ENCODE peak calls at places on chromosomes 7 and 10, in seven cellular contexts. O, C, T, W, B, A and V are unnamed samples. For H3K36me3, the result is how much of the 10 kb centered on the place peaks cover.

GRCh38 chr7:127253289-127254162 is 785 bp upstream of the GRM8 start:
- DNase-seq in B (peak), A (peak), T (peak), W (peak), O (no peak), C (peak), V (peak)

GRCh38 chr7:2269468-2270460 is 27.7 kb downstream of the NUDT1 start:
- DNase-seq in C (no peak), A (no peak), O (no peak), W (no peak), B (no peak), T (no peak), V (no peak)

GRCh38 chr7:130273081-130273699 is 6.5 kb downstream of the CPA2 start:
- DNase-seq in B (no peak), T (no peak), A (no peak), C (peak), W (no peak), O (peak), V (no peak)

GRCh38 chr10:15652757-15653156 is 67.0 kb downstream of the ITGA8 start:
- DNase-seq in O (no peak), W (no peak), B (no peak), A (no peak), C (no peak), T (no peak), V (no peak)

GRCh38 chr7:77199008-77199966 is at the start of gene FGL2:
- DNase-seq in C (peak), A (peak), T (peak), B (no peak), W (peak), O (peak), V (peak)

GRCh38 chr10:119451305-119451896 is 91.1 kb downstream of the RGS10 start:
- DNase-seq in O (no peak), W (no peak), T (no peak), B (no peak), C (no peak), A (no peak), V (no peak)

GRCh38 chr7:6446977-6447588 is 671 bp downstream of the DAGLB start:
- DNase-seq in C (peak), W (peak), T (peak), O (peak), B (peak), A (peak), V (peak)

GRCh38 chr7:27091125-27091524 is 4.7 kb downstream of the HOXA1 start:
- DNase-seq in B (no peak), W (no peak), O (no peak), A (no peak), C (no peak), T (no peak), V (no peak)

GRCh38 chr7:7785349-7785973 is 67.1 kb upstream of the RPA3 start:
- DNase-seq in T (no peak), C (no peak), A (no peak), B (no peak), W (no peak), O (no peak), V (peak)

GRCh38 chr7:28240466-28240865 is 59.9 kb upstream of the JAZF1 start:
- DNase-seq in B (no peak), C (no peak), O (no peak), T (no peak), A (no peak), W (no peak), V (no peak)

GRCh38 chr10:43136995-43137700 is 1.1 kb upstream of the CSGALNACT2 start:
- DNase-seq in T (no peak), A (peak), O (no peak), B (no peak), C (peak), W (no peak), V (no peak)

GRCh38 chr10:51001587-51001986 is 72.7 kb upstream of the PRKG1 start:
- DNase-seq in C (no peak), A (no peak), T (no peak), W (no peak), O (no peak), B (no peak), V (no peak)

GRCh38 chr10:6346621-6347020 is 143.9 kb downstream of the PFKFB3 start:
- DNase-seq in C (no peak), W (no peak), O (no peak), T (no peak), B (no peak), A (no peak), V (no peak)

GRCh38 chr7:157405501-157405900 is 68.7 kb downstream of the DNAJB6 start:
- DNase-seq in W (no peak), O (no peak), A (no peak), B (no peak), C (no peak), T (no peak), V (no peak)

GRCh38 chr7:39720586-39720985 is 97.2 kb downstream of the RALA start:
- DNase-seq in O (no peak), W (peak), C (no peak), T (peak), B (no peak), A (no peak), V (peak)

GRCh38 chr7:68246189-68246633 is 1249.6 kb downstream of the TYW1 start:
- DNase-seq in W (no peak), O (no peak), B (no peak), C (no peak), T (no peak), A (no peak), V (no peak)

GRCh38 chr10:44731271-44731670 is 179.9 kb upstream of the TMEM72 start:
- DNase-seq in B (no peak), C (no peak), T (no peak), O (no peak), A (no peak), W (no peak), V (no peak)

GRCh38 chr7:155811895-155812761 is at the start of gene SHH:
- DNase-seq in W (no peak), B (no peak), T (no peak), C (no peak), A (no peak), O (no peak), V (no peak)

GRCh38 chr7:67809586-67809985 is 813.0 kb downstream of the TYW1 start:
- DNase-seq in O (no peak), T (no peak), A (no peak), C (no peak), W (no peak), B (no peak), V (no peak)

GRCh38 chr7:23864984-23865383 is 155.0 kb downstream of the STK31 start:
- DNase-seq in A (no peak), B (no peak), W (no peak), C (no peak), O (no peak), T (no peak), V (no peak)

GRCh38 chr7:4650471-4651047 is 31.5 kb upstream of the FOXK1 start:
- DNase-seq in W (no peak), O (peak), B (no peak), A (no peak), C (peak), T (no peak), V (no peak)

GRCh38 chr7:1591876-1592275 is 22.0 kb upstream of the PSMG3 start:
- DNase-seq in B (no peak), C (no peak), W (no peak), T (no peak), O (no peak), A (no peak), V (no peak)

GRCh38 chr7:33129806-33130153 is 416 bp downstream of the BBS9 start:
- DNase-seq in O (no peak), C (no peak), W (no peak), T (no peak), A (no peak), B (no peak), V (no peak)

GRCh38 chr10:1423676-1424253 is 313.6 kb downstream of the ADARB2 start:
- DNase-seq in T (no peak), A (no peak), C (no peak), W (no peak), B (no peak), O (no peak), V (no peak)

GRCh38 chr7:139246494-139246893 is 15.5 kb downstream of the UBN2 start:
- DNase-seq in O (no peak), W (no peak), B (no peak), T (no peak), A (no peak), C (no peak), V (no peak)

GRCh38 chr10:75971402-75972211 is 540.2 kb downstream of the LRMDA start:
- DNase-seq in O (peak), C (no peak), W (no peak), T (no peak), A (no peak), B (no peak), V (no peak)

GRCh38 chr7:144391823-144392255 is 11.7 kb downstream of the NOBOX start:
- DNase-seq in B (no peak), W (no peak), O (peak), T (no peak), C (no peak), A (no peak), V (no peak)

GRCh38 chr10:58158806-58159205 is 108.9 kb downstream of the IPMK start:
- DNase-seq in B (no peak), T (no peak), O (no peak), C (no peak), W (no peak), A (no peak), V (no peak)

GRCh38 chr10:114821915-114822770 is 563 bp downstream of the FHIP2A start:
- DNase-seq in T (peak), C (peak), W (peak), B (no peak), A (peak), O (peak), V (peak)

GRCh38 chr7:117241088-117241487 is 81.8 kb downstream of the WNT2 start:
- DNase-seq in T (no peak), B (no peak), W (no peak), C (no peak), O (no peak), A (no peak), V (no peak)

GRCh38 chr10:74333174-74333573 is 182.2 kb downstream of the ADK start:
- DNase-seq in W (no peak), T (no peak), O (no peak), A (no peak), B (no peak), C (no peak), V (no peak)

GRCh38 chr7:2537981-2538851 is 17.1 kb downstream of the BRAT1 start:
- DNase-seq in W (no peak), A (peak), T (peak), O (no peak), C (no peak), B (no peak), V (peak)

GRCh38 chr7:49389866-49390265 is 383.6 kb upstream of the VWC2 start:
- DNase-seq in W (no peak), T (no peak), C (no peak), B (no peak), A (no peak), O (no peak), V (no peak)

DNA sequence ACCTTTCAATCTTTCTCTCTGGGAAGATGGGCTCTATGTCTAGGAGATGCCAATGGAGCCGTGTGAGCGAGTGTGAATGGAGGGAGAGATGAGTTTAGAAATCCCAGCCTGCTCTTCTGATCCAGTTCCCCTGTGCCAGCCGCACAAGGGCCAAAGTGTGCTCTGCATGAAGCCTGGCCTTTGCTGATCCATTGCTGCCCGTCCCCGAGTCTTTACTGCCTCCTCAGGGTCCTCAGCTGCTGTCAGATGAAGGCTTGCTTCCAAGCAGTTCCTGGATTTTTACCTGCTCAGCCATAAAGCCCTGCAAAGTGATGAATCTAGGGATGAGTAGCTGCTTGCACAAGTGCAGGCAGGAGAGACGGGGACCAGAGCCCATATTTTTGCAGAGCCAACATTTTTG is 115.9 kb downstream of the ZMIZ1 start:
- DNase-seq in W (no peak), A (no peak), T (no peak), O (no peak), B (no peak), C (no peak), V (no peak)
- TF ChIP-seq POLR2A in W (no peak), A (no peak), T (no peak), O (no peak), B (no peak), C (no peak), V (no peak)

DNA sequence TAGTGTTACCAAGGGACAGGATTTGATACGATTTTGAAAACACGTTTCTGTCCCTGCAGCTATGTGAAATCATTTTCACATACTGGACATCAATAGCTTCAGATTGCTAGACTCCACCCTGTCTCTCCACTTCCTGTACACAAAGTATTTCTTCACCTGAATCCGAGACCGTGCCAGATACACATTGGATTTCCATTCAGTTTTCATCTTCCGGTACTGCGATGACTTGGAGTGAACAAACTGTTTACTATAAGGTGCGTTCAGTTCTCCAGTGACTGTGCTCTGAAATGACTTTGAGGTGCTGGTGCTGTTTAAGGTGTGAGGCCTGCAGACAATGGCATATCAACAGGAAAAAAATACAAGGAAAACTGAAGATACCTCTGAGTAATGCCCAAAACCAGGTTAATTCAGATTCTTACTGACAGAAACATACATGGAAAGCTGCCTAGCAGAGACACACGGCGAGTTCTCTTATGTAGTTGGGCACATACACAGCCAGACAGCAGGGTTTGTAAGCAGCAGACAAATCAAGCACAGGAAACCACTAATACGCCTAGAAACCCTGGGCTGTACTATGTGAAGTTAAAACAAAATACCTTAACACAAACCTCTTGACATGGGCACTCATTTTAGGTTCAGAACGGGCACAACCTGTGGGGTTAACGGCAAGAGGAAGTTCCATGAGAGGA is 119.2 kb downstream of the GALNT11 start:
- DNase-seq in O (no peak), A (no peak), W (no peak), C (no peak), T (no peak), B (no peak), V (no peak)
- H3K36me3 ChIP-seq in O (under half), A (half or more), W (half or more), C (under half), T (under half), B (under half), V (under half)

GRCh38 chr7:44200699-44201461 is at the start of gene YKT6:
- DNase-seq in A (peak), C (peak), B (peak), O (peak), W (peak), T (peak), V (peak)
- TF ChIP-seq POLR2A in A (no peak), C (peak), B (peak), O (peak), W (no peak), T (peak), V (peak)

DNA sequence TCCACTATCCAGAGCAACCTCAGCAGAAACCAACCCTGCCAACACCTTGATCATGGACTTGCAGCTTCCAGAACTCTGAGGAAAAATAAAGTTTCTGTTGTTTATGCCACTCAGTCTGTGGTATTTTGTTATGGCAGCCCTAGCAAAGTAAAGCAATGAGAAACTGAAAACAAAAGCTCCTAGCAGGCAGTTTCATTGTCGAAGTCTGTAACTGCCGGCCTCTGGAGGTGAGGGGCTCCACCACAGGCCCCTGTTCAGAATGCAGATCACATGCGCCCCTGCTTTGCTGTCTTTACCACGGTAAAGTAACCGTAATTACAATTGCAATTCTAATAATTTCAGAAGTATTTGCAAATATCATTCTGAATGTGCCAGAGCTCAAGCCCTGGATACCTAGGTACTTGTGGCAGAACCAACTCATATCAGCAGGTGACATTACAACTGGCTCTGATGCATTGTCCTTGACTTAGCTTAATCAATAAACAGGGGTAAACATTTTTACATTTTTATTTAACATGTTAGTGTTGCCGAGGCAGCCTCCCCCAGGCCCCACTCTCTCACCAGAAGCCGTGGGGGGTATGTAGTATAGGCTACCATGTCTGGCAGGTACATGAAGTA is 193.2 kb downstream of the ELMO1 start:
- DNase-seq in C (no peak), T (no peak), W (no peak), O (no peak), A (no peak), B (no peak), V (no peak)
- H3K36me3 ChIP-seq in C (under half), T (under half), W (under half), O (under half), A (under half), B (under half), V (under half)

GRCh38 chr10:124287791-124288190 is 130.9 kb downstream of the OAT start:
- DNase-seq in T (peak), O (no peak), B (peak), A (peak), C (no peak), W (peak), V (peak)
- TF ChIP-seq POLR2A in T (no peak), O (no peak), B (no peak), A (no peak), C (no peak), W (no peak), V (no peak)

GRCh38 chr10:101655581-101655980 is 39.4 kb downstream of the FBXW4 start:
- DNase-seq in W (no peak), A (no peak), T (no peak), B (no peak), O (no peak), C (no peak), V (peak)
- H3K36me3 ChIP-seq in W (half or more), A (under half), T (under half), B (under half), O (under half), C (under half), V (under half)

DNA sequence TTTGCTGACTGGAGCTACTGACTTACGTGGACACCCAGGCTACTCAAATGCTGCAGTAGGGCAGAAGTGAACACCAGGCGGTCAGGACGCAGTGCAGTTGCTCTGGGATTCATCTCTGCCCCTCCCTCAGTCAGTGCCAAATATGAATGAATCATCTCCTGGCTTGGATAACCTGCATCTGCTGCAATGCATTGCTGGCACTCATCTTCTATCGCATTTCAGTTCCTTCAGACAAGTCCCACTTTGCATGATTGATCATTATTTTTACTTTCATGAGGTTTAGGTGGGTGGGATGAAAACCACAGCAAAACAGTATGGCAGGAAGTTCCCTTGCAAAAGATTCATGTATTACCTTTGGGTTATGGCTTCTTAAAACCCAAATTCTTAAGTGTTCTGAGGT is 224.6 kb upstream of the NRP1 start:
- DNase-seq in O (peak), T (no peak), C (peak), B (no peak), W (no peak), A (no peak), V (no peak)
- TF ChIP-seq POLR2A in O (no peak), T (no peak), C (no peak), B (no peak), W (no peak), A (no peak), V (no peak)

GRCh38 chr10:99740261-99740660 is 8.2 kb downstream of the CUTC start:
- DNase-seq in C (no peak), W (no peak), T (no peak), B (no peak), A (no peak), O (no peak), V (no peak)

GRCh38 chr10:99742240-99742639 is 10.2 kb downstream of the CUTC start:
- DNase-seq in T (no peak), W (no peak), C (no peak), A (no peak), B (no peak), O (no peak), V (no peak)

GRCh38 chr10:99743841-99744240 is 11.8 kb downstream of the CUTC start:
- DNase-seq in C (no peak), B (no peak), O (no peak), T (no peak), A (no peak), W (no peak), V (no peak)

GRCh38 chr10:99742701-99743100 is 10.7 kb downstream of the CUTC start:
- DNase-seq in A (no peak), W (no peak), C (no peak), T (no peak), B (no peak), O (no peak), V (no peak)

DNA sequence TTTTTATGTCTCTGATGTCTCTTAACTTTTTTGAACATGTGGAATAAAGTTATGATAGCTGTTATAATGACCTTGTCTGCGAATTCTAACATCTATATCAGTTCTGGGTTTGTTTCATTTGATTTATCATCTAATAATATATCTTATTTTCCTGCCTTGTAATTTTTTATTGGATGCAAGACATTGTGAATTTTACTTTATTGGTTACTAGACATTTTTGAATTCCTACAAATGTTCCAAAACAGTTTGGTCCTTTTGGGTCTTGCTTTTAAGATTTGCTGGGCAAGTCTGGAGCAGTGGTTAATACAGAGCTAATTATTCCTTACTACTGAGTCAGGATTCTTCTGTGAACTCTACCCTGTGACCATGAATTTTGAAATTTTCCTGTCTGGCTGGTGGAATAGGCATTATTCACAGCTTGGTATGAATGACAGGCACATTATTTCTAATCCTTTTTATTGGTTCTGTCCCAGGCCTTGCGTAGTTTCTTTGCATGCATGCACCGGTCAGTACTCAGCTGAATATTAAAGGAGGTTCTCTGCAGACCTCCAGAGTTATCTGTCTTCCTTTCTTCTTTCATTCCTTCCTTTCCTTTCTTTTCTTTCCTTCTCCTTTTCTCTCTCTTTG is 9.0 kb downstream of the CUTC start:
- DNase-seq in B (no peak), C (no peak), A (no peak), T (no peak), O (no peak), W (no peak), V (no peak)
- H3K36me3 ChIP-seq in B (under half), C (under half), A (half or more), T (under half), O (under half), W (half or more), V (under half)